ENCODE peak calls at places on chromosomes 7 and 10, in seven cellular contexts. One of them, this sample, is unnamed. For H3K4me1, the result is how much of the 10 kb centered on the place peaks cover.

GRCh38 chr10:71217266-71218045 is 5.1 kb downstream of the UNC5B start:
- DNase-seq in hepatocyte: peak
- DNase-seq in heart right ventricle: peak
- DNase-seq in body of pancreas: peak
- DNase-seq in SJSA1: no peak
- DNase-seq in mesenchymal stem cell: peak
- DNase-seq in HepG2: no peak
- DNase-seq in this sample: no peak

GRCh38 chr10:91010952-91011351 is 90.1 kb upstream of the ANKRD1 start:
- DNase-seq in hepatocyte: no peak
- DNase-seq in heart right ventricle: no peak
- DNase-seq in body of pancreas: no peak
- DNase-seq in SJSA1: no peak
- DNase-seq in mesenchymal stem cell: no peak
- DNase-seq in HepG2: no peak
- DNase-seq in this sample: no peak

GRCh38 chr10:71218046-71218832 is 5.9 kb downstream of the UNC5B start:
- DNase-seq in hepatocyte: no peak
- DNase-seq in heart right ventricle: no peak
- DNase-seq in body of pancreas: no peak
- DNase-seq in SJSA1: no peak
- DNase-seq in mesenchymal stem cell: peak
- DNase-seq in HepG2: peak
- DNase-seq in this sample: no peak

GRCh38 chr7:149210551-149210950 is 15.2 kb downstream of the ZNF282 start:
- DNase-seq in hepatocyte: no peak
- DNase-seq in heart right ventricle: no peak
- DNase-seq in body of pancreas: no peak
- DNase-seq in SJSA1: no peak
- DNase-seq in mesenchymal stem cell: no peak
- DNase-seq in HepG2: no peak
- DNase-seq in this sample: no peak

GRCh38 chr10:24944512-24945255 is 7.7 kb downstream of the PRTFDC1 start:
- DNase-seq in hepatocyte: peak
- DNase-seq in heart right ventricle: no peak
- DNase-seq in body of pancreas: peak
- DNase-seq in SJSA1: no peak
- DNase-seq in mesenchymal stem cell: peak
- DNase-seq in HepG2: peak
- DNase-seq in this sample: no peak

GRCh38 chr10:6300106-6300783 is 97.5 kb downstream of the PFKFB3 start:
- DNase-seq in hepatocyte: no peak
- DNase-seq in heart right ventricle: no peak
- DNase-seq in body of pancreas: peak
- DNase-seq in SJSA1: no peak
- DNase-seq in mesenchymal stem cell: peak
- DNase-seq in HepG2: no peak
- DNase-seq in this sample: no peak

GRCh38 chr7:126079581-126079980 is 1150.0 kb upstream of the POT1 start:
- DNase-seq in hepatocyte: no peak
- DNase-seq in heart right ventricle: no peak
- DNase-seq in body of pancreas: no peak
- DNase-seq in SJSA1: no peak
- DNase-seq in mesenchymal stem cell: no peak
- DNase-seq in HepG2: no peak
- DNase-seq in this sample: no peak

GRCh38 chr7:101936612-101937231 is 119.3 kb downstream of the CUX1 start:
- DNase-seq in hepatocyte: peak
- DNase-seq in heart right ventricle: no peak
- DNase-seq in body of pancreas: no peak
- DNase-seq in SJSA1: peak
- DNase-seq in mesenchymal stem cell: peak
- DNase-seq in HepG2: no peak
- DNase-seq in this sample: peak

GRCh38 chr10:86376852-86377796 is 10.5 kb upstream of the GRID1 start:
- DNase-seq in hepatocyte: peak
- DNase-seq in heart right ventricle: peak
- DNase-seq in body of pancreas: peak
- DNase-seq in SJSA1: peak
- DNase-seq in mesenchymal stem cell: peak
- DNase-seq in HepG2: peak
- DNase-seq in this sample: no peak

GRCh38 chr7:21028186-21028989 is 241.7 kb upstream of the SP8 start:
- DNase-seq in hepatocyte: peak
- DNase-seq in heart right ventricle: no peak
- DNase-seq in body of pancreas: no peak
- DNase-seq in SJSA1: no peak
- DNase-seq in mesenchymal stem cell: peak
- DNase-seq in HepG2: no peak
- DNase-seq in this sample: no peak

GRCh38 chr7:16189026-16189715 is 232.2 kb downstream of the CRPPA start:
- DNase-seq in hepatocyte: no peak
- DNase-seq in heart right ventricle: no peak
- DNase-seq in body of pancreas: no peak
- DNase-seq in SJSA1: no peak
- DNase-seq in mesenchymal stem cell: peak
- DNase-seq in HepG2: no peak
- DNase-seq in this sample: no peak

GRCh38 chr10:47243356-47243755 is 56.6 kb upstream of the GDF10 start:
- DNase-seq in hepatocyte: no peak
- DNase-seq in heart right ventricle: no peak
- DNase-seq in body of pancreas: no peak
- DNase-seq in SJSA1: no peak
- DNase-seq in mesenchymal stem cell: no peak
- DNase-seq in HepG2: no peak
- DNase-seq in this sample: no peak

GRCh38 chr10:28304032-28304571 is 1.2 kb upstream of the MPP7 start:
- DNase-seq in hepatocyte: no peak
- DNase-seq in heart right ventricle: no peak
- DNase-seq in body of pancreas: no peak
- DNase-seq in SJSA1: no peak
- DNase-seq in mesenchymal stem cell: no peak
- DNase-seq in HepG2: no peak
- DNase-seq in this sample: no peak

GRCh38 chr7:84950836-84951235 is 236.0 kb downstream of the SEMA3D start:
- DNase-seq in hepatocyte: peak
- DNase-seq in heart right ventricle: no peak
- DNase-seq in body of pancreas: no peak
- DNase-seq in SJSA1: no peak
- DNase-seq in mesenchymal stem cell: peak
- DNase-seq in HepG2: no peak
- DNase-seq in this sample: no peak

GRCh38 chr10:131781076-131781475 is 119.7 kb upstream of the PPP2R2D start:
- DNase-seq in hepatocyte: no peak
- DNase-seq in heart right ventricle: no peak
- DNase-seq in body of pancreas: no peak
- DNase-seq in SJSA1: peak
- DNase-seq in mesenchymal stem cell: no peak
- DNase-seq in HepG2: no peak
- DNase-seq in this sample: no peak

GRCh38 chr10:15744217-15744865 is 24.6 kb upstream of the ITGA8 start:
- DNase-seq in hepatocyte: peak
- DNase-seq in heart right ventricle: no peak
- DNase-seq in body of pancreas: peak
- DNase-seq in SJSA1: peak
- DNase-seq in mesenchymal stem cell: peak
- DNase-seq in HepG2: peak
- DNase-seq in this sample: no peak

GRCh38 chr7:142614116-142614515 is 135.2 kb upstream of the PRSS1 start:
- DNase-seq in hepatocyte: no peak
- DNase-seq in heart right ventricle: no peak
- DNase-seq in body of pancreas: no peak
- DNase-seq in SJSA1: no peak
- DNase-seq in mesenchymal stem cell: no peak
- DNase-seq in HepG2: no peak
- DNase-seq in this sample: no peak

GRCh38 chr10:79358811-79359210 is 11.5 kb downstream of the PPIF start:
- DNase-seq in hepatocyte: peak
- DNase-seq in heart right ventricle: no peak
- DNase-seq in body of pancreas: peak
- DNase-seq in SJSA1: no peak
- DNase-seq in mesenchymal stem cell: no peak
- DNase-seq in HepG2: peak
- DNase-seq in this sample: no peak

GRCh38 chr10:74079028-74079913 is 71.4 kb downstream of the AP3M1 start:
- DNase-seq in hepatocyte: no peak
- DNase-seq in heart right ventricle: no peak
- DNase-seq in body of pancreas: no peak
- DNase-seq in SJSA1: no peak
- DNase-seq in mesenchymal stem cell: no peak
- DNase-seq in HepG2: no peak
- DNase-seq in this sample: no peak

GRCh38 chr10:74081192-74081803 is 69.3 kb downstream of the AP3M1 start:
- DNase-seq in hepatocyte: peak
- DNase-seq in heart right ventricle: no peak
- DNase-seq in body of pancreas: peak
- DNase-seq in SJSA1: no peak
- DNase-seq in mesenchymal stem cell: peak
- DNase-seq in HepG2: peak
- DNase-seq in this sample: no peak

GRCh38 chr10:74081918-74082317 is 68.7 kb downstream of the AP3M1 start:
- DNase-seq in hepatocyte: no peak
- DNase-seq in heart right ventricle: no peak
- DNase-seq in body of pancreas: no peak
- DNase-seq in SJSA1: no peak
- DNase-seq in mesenchymal stem cell: no peak
- DNase-seq in HepG2: no peak
- DNase-seq in this sample: no peak

GRCh38 chr10:74078037-74078436 is 72.6 kb downstream of the AP3M1 start:
- DNase-seq in hepatocyte: no peak
- DNase-seq in heart right ventricle: no peak
- DNase-seq in body of pancreas: no peak
- DNase-seq in SJSA1: peak
- DNase-seq in mesenchymal stem cell: peak
- DNase-seq in HepG2: no peak
- DNase-seq in this sample: no peak

GRCh38 chr10:74079914-74080590 is 70.6 kb downstream of the AP3M1 start:
- DNase-seq in hepatocyte: no peak
- DNase-seq in heart right ventricle: no peak
- DNase-seq in body of pancreas: no peak
- DNase-seq in SJSA1: no peak
- DNase-seq in mesenchymal stem cell: no peak
- DNase-seq in HepG2: no peak
- DNase-seq in this sample: no peak
- H3K4me3 ChIP-seq in hepatocyte: no peak
- H3K4me3 ChIP-seq in heart right ventricle: no peak
- H3K4me3 ChIP-seq in body of pancreas: no peak
- H3K4me3 ChIP-seq in SJSA1: no peak
- H3K4me3 ChIP-seq in mesenchymal stem cell: no peak
- H3K4me3 ChIP-seq in HepG2: no peak
- H3K4me3 ChIP-seq in this sample: no peak

DNA sequence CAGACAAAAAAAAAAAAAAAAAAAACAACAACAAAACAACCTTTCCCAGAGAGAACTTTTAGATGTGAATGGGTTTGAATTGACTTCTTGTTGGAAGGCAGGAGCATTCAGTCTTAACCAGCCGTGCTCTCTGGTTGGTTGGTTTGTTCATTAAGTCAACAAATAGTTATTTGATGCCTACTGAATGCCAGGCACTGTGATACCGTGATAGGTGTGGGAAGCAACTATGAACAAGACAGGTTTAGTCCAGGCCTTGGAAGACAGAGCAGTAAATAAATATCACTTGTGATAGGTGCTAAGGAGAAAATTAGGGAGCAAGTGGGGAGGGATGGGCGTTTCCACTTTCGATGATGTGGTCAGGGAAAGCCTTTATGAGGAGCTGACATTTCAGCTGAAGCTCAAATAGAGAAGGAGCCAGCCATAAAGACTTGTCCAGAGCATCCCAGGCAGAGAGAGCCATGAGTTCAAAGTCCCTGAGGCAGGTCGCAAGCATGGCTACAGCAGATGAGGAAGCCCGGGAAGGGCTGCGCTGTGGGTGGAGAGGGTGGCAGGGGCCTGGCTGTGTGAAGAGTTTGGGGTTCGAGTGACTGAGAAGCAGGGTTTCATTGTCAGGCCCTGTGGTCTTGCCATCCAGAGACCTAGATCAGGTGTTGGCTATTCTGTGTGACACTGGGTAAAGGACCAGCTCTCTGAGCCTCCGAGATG is 8.0 kb downstream of the TSPAN15 start:
- DNase-seq in hepatocyte: no peak
- DNase-seq in heart right ventricle: no peak
- DNase-seq in body of pancreas: no peak
- DNase-seq in SJSA1: no peak
- DNase-seq in mesenchymal stem cell: no peak
- DNase-seq in HepG2: no peak
- DNase-seq in this sample: no peak
- H3K4me1 ChIP-seq in hepatocyte: under half
- H3K4me1 ChIP-seq in heart right ventricle: half or more
- H3K4me1 ChIP-seq in body of pancreas: under half
- H3K4me1 ChIP-seq in SJSA1: under half
- H3K4me1 ChIP-seq in mesenchymal stem cell: under half
- H3K4me1 ChIP-seq in HepG2: under half
- H3K4me1 ChIP-seq in this sample: under half

DNA sequence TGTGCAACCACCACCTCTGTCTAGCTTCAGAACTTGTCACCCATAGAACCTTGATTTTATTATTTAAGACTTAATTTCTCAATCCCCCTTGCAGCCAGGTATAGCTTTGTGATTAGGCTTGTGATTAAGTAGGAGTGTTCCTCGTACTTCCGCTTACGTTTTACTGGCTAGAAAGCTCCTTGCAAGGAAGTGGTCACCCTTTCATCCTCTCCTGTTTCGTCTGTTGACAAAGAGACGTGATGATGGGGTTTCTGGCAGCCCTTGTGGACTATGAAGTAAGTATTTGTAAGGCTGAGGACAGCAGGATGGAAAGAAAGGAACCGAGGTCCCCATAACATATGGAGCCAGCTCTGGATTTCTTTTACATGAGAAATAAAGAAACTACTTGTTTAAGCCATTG is 86.5 kb upstream of the KDM7A start:
- DNase-seq in hepatocyte: no peak
- DNase-seq in heart right ventricle: no peak
- DNase-seq in body of pancreas: no peak
- DNase-seq in SJSA1: no peak
- DNase-seq in mesenchymal stem cell: no peak
- DNase-seq in HepG2: no peak
- DNase-seq in this sample: no peak
- H3K4me3 ChIP-seq in hepatocyte: no peak
- H3K4me3 ChIP-seq in heart right ventricle: no peak
- H3K4me3 ChIP-seq in body of pancreas: no peak
- H3K4me3 ChIP-seq in SJSA1: no peak
- H3K4me3 ChIP-seq in mesenchymal stem cell: no peak
- H3K4me3 ChIP-seq in HepG2: no peak
- H3K4me3 ChIP-seq in this sample: no peak

DNA sequence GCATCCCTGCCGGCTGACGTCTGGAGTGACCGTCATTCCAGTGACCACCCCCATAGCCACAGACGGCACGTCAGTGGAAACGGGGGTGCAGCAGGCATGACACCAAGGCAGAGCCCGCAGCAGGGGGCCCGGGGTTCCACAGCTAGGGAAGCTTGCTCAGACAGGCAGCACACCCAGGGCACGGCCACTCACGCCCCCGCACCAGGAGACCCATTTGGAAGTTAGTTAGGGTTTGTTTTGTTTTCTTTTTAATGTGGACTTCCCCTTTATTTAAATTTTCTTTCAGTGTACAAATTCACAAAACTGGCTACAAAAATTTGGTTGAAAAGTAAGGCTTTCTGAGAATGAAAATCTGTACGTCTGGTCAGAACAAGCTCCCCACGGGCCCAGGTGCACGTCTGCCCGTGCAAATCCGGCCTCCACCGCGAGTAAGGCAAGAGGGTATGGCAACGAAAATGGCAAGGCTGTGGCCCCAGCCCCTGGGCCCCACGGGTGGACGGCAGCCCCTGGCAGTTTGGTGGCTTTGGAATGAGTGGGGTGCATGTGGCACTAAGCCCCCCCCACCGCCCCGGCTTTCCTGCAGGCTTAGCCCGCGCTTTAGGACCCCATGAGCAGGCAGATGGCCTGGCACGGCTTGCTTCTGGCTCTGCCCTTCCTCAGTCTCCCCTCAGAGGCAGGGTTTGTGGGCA is 124.2 kb downstream of the FAM53B start:
- DNase-seq in hepatocyte: no peak
- DNase-seq in heart right ventricle: no peak
- DNase-seq in body of pancreas: no peak
- DNase-seq in SJSA1: no peak
- DNase-seq in mesenchymal stem cell: no peak
- DNase-seq in HepG2: no peak
- DNase-seq in this sample: no peak
- H3K4me1 ChIP-seq in hepatocyte: under half
- H3K4me1 ChIP-seq in heart right ventricle: half or more
- H3K4me1 ChIP-seq in body of pancreas: under half
- H3K4me1 ChIP-seq in SJSA1: under half
- H3K4me1 ChIP-seq in mesenchymal stem cell: under half
- H3K4me1 ChIP-seq in HepG2: under half
- H3K4me1 ChIP-seq in this sample: under half